ENCODE peak calls at places on chromosomes 4 and X, in four cellular contexts. P, I, W and N are unnamed samples.

GRCh38 chr4:77172336-77172735 is 15.3 kb downstream of the CCNG2 start:
- DNase-seq in P (no peak), I (no peak), W (no peak), N (no peak)

GRCh38 chr4:128979934-128980333 is 113.4 kb downstream of the SCLT1 start:
- DNase-seq in P (peak), I (no peak), W (no peak), N (no peak)

GRCh38 chrX:118239471-118239870 is 106.4 kb upstream of the WDR44 start:
- DNase-seq in P (no peak), I (no peak), W (no peak), N (no peak)

GRCh38 chrX:45771560-45772340 is 571.1 kb upstream of the DIPK2B start:
- DNase-seq in P (no peak), I (no peak), W (no peak), N (no peak)

GRCh38 chrX:139903229-139903628 is 29.6 kb downstream of the ATP11C start:
- DNase-seq in P (no peak), I (no peak), W (no peak), N (no peak)

GRCh38 chrX:24093746-24094145 is 39.0 kb downstream of the EIF2S3 start:
- DNase-seq in P (no peak), I (no peak), W (no peak), N (no peak)

GRCh38 chrX:102966701-102967100 is 29.6 kb downstream of the RAB40AL start:
- DNase-seq in P (no peak), I (no peak), W (no peak), N (no peak)

GRCh38 chr4:139840773-139841172 is 175.2 kb downstream of the MGST2 start:
- DNase-seq in P (no peak), I (no peak), W (no peak), N (no peak)

GRCh38 chr4:37605843-37606565 is 80.2 kb downstream of the RELL1 start:
- DNase-seq in P (no peak), I (no peak), W (no peak), N (no peak)
- TF ChIP-seq POLR2A in P (no peak), I (no peak), W (no peak), N (no peak)

GRCh38 chr4:179165862-179166261 is 1723.6 kb upstream of the AGA start:
- DNase-seq in P (no peak), I (no peak), W (no peak), N (no peak)

GRCh38 chr4:179165339-179165738 is 1723.1 kb upstream of the AGA start:
- DNase-seq in P (no peak), I (no peak), W (no peak), N (no peak)

GRCh38 chr4:179163147-179163546 is 1720.9 kb upstream of the AGA start:
- DNase-seq in P (no peak), I (no peak), W (no peak), N (no peak)

GRCh38 chr4:179164642-179165338 is 1722.6 kb upstream of the AGA start:
- DNase-seq in P (no peak), I (no peak), W (no peak), N (no peak)
- TF ChIP-seq POLR2AphosphoS5 in P (no peak), I (no peak), W (no peak), N (no peak)

GRCh38 chr4:174930895-174931294 is 12.7 kb downstream of the ADAM29 start:
- DNase-seq in P (no peak), I (no peak), W (no peak), N (no peak)

GRCh38 chr4:174929346-174929745 is 11.2 kb downstream of the ADAM29 start:
- DNase-seq in P (no peak), I (no peak), W (no peak), N (no peak)

GRCh38 chr4:174935607-174936006 is 17.4 kb downstream of the ADAM29 start:
- DNase-seq in P (no peak), I (no peak), W (no peak), N (no peak)

GRCh38 chr4:174934360-174934759 is 16.2 kb downstream of the ADAM29 start:
- DNase-seq in P (no peak), I (no peak), W (no peak), N (no peak)

GRCh38 chr4:174933083-174933482 is 14.9 kb downstream of the ADAM29 start:
- DNase-seq in P (no peak), I (no peak), W (no peak), N (no peak)
- TF ChIP-seq TAF1 in P (no peak), I (no peak), W (no peak), N (no peak)

GRCh38 chr4:39181520-39181904 is 817 bp upstream of the WDR19 start:
- DNase-seq in P (no peak), I (no peak), W (no peak), N (no peak)

GRCh38 chr4:39179681-39180080 is 2.6 kb upstream of the WDR19 start:
- DNase-seq in P (no peak), I (no peak), W (no peak), N (no peak)

GRCh38 chr4:39178706-39179105 is 3.6 kb upstream of the WDR19 start:
- DNase-seq in P (no peak), I (no peak), W (no peak), N (no peak)

DNA sequence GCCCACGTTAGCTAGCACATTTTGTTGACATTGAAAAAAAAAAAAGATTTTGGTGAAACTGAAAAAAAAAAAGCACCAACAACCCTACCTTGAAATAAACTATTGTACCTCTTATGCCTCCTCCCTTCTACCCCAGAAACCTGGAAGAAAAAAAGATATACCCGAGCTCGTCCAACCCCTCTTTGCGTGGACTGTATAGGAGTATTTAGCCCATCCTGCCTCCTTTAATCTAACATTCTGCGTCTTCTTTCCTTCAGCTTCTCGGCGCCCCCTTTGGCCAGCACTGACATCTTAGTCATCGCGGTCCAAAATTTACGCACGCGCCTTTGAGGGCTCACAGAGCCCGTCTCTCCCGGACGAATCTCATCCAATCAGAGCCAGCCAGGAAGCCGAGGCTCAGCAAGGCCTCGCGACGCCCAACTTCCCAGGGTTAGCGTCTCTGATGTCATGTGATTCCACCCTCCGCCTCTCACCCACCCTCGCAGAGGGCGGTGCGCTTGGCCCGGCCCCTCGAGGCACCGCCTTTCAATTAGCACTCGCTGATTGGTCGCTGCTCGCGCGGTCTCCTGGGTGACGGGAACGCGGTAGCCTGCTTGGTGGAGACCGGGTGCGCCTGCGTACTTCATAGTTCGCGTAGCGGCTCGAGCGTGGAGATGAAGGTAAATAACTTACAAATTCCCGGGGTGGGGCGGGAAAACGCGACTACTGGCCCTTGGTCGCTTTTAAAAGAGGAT is at the start of gene WDR19:
- DNase-seq in P (peak), I (peak), W (peak), N (peak)
- TF ChIP-seq POLR2A in P (no peak), I (no peak), W (peak), N (peak)